ENCODE peak calls at places on chromosomes 1 and 21, in six cellular contexts. D is activated T-helper 1 cell treated with anti-CD3 and anti-CD28 coated beads, Interleukin-12 subunit alpha, Interleukin-12 subunit beta, Interleukin-2, Interleukin-4 antibody, amounts not matched to agents 30 ng/mL and 10 ng/mL and 1 ng/mL, durations not matched to agents 14 hours and 24 hours and 36 hours; T is caudate nucleus; S is choroid plexus epithelial cell; Q is vagina; B is renal cortical epithelial cell. C is an unnamed sample.

GRCh38 chr21:41316641-41317392 is at the start of gene FAM3B:
- DNase-seq in D (no peak), T (no peak), S (no peak), Q (no peak), B (no peak), C (no peak)

GRCh38 chr1:163168053-163168452 is 34.7 kb downstream of the RGS5 start:
- DNase-seq in D (no peak), T (no peak), S (peak), Q (no peak), B (peak), C (no peak)

GRCh38 chr1:182041615-182042014 is 19.9 kb downstream of the ZNF648 start:
- DNase-seq in D (no peak), T (no peak), S (no peak), Q (no peak), B (no peak), C (no peak)

GRCh38 chr21:33360871-33361602 is 36.3 kb downstream of the IFNAR1 start:
- DNase-seq in D (peak), T (peak), S (peak), Q (no peak), B (peak), C (peak)

GRCh38 chr1:232057217-232057895 is 430.8 kb downstream of the DISC1 start:
- DNase-seq in D (no peak), T (no peak), S (no peak), Q (no peak), B (no peak), C (no peak)

GRCh38 chr1:48194801-48195200 is 27.7 kb upstream of the SLC5A9 start:
- DNase-seq in D (no peak), T (no peak), S (peak), Q (no peak), B (peak), C (no peak)

GRCh38 chr21:21238882-21239400 is 240.7 kb downstream of the NCAM2 start:
- DNase-seq in D (no peak), T (no peak), S (no peak), Q (no peak), B (no peak), C (no peak)

GRCh38 chr1:34876406-34876805 is 16.9 kb upstream of the SMIM12 start:
- DNase-seq in D (no peak), T (no peak), S (no peak), Q (no peak), B (no peak), C (no peak)

GRCh38 chr1:167409183-167409582 is 109.1 kb downstream of the CD247 start:
- DNase-seq in D (no peak), T (no peak), S (peak), Q (no peak), B (no peak), C (no peak)

GRCh38 chr1:82269466-82269865 is 468.7 kb downstream of the ADGRL2 start:
- DNase-seq in D (no peak), T (no peak), S (peak), Q (no peak), B (peak), C (no peak)

GRCh38 chr1:156458181-156458503 is 42.4 kb downstream of the MEF2D start:
- DNase-seq in D (no peak), T (no peak), S (peak), Q (no peak), B (peak), C (no peak)

GRCh38 chr1:170518965-170519364 is 13.0 kb upstream of the GORAB start:
- DNase-seq in D (no peak), T (no peak), S (no peak), Q (no peak), B (peak), C (no peak)

GRCh38 chr1:235852887-235853286 is 13.8 kb downstream of the LYST start:
- DNase-seq in D (no peak), T (no peak), S (no peak), Q (no peak), B (no peak), C (no peak)

GRCh38 chr1:3069491-3070303 is 694 bp downstream of the PRDM16 start:
- DNase-seq in D (no peak), T (no peak), S (peak), Q (no peak), B (no peak), C (peak)